ENCODE peak calls at places on chromosomes 7 and 10, in four cellular contexts. P is K562, S is mesendoderm, V is stomach. E is an unnamed sample.

GRCh38 chr7:18086165-18087030 is 58.8 kb upstream of the PRPS1L1 start:
- DNase-seq in S (peak), P (peak), V (no peak), E (no peak)

GRCh38 chr10:93461124-93461806 is 20.9 kb downstream of the MYOF start:
- DNase-seq in P (no peak), S (no peak), V (no peak), E (no peak)

GRCh38 chr7:33155811-33156210 is 26.4 kb downstream of the BBS9 start:
- DNase-seq in V (no peak), S (no peak), P (no peak), E (no peak)

GRCh38 chr7:144410441-144410840 is 6.9 kb upstream of the NOBOX start:
- DNase-seq in S (no peak), V (no peak), P (no peak), E (no peak)

GRCh38 chr7:80508440-80508839 is 3.4 kb downstream of the GNAT3 start:
- DNase-seq in V (no peak), S (no peak), P (no peak), E (no peak)

GRCh38 chr7:157276091-157276561 is 60.7 kb upstream of the DNAJB6 start:
- DNase-seq in V (no peak), S (no peak), P (peak), E (no peak)

GRCh38 chr7:135512135-135512887 is 2.4 kb upstream of the CNOT4 start:
- DNase-seq in P (peak), V (no peak), S (peak), E (peak)

GRCh38 chr7:55557666-55558188 is 14.6 kb downstream of the VOPP1 start:
- DNase-seq in P (no peak), S (peak), V (no peak), E (no peak)

GRCh38 chr10:96642973-96643372 is 56.2 kb upstream of the TM9SF3 start:
- DNase-seq in P (peak), S (peak), V (peak), E (peak)

GRCh38 chr10:68816796-68817412 is 10.4 kb upstream of the STOX1 start:
- DNase-seq in P (no peak), S (no peak), V (no peak), E (no peak)

GRCh38 chr10:4816966-4817365 is 9.0 kb upstream of the AKR1E2 start:
- DNase-seq in V (no peak), P (no peak), S (peak), E (no peak)

GRCh38 chr7:2930310-2931033 is 86.4 kb upstream of the GNA12 start:
- DNase-seq in P (no peak), V (no peak), S (no peak), E (no peak)

GRCh38 chr7:74033372-74034311 is 5.7 kb downstream of the ELN start:
- DNase-seq in V (peak), P (peak), S (no peak), E (no peak)

DNA sequence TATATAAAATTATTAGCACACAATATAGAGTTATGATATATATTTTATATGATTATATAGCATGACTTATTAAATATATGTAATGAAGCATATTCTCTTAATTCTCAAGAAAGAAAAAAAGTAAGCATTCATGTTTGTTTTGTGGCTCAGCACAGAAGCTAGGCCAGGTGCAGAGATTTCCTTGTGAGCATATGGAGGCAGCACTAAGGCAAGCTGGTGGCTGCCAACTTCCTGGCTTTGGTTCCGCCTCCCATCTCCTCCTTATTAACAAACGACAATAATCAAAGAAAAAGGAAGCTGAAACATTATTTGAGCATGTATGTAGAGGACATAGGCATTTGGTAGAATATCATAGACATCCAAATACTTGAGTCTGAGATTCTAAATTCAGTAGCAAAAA is 130.3 kb downstream of the ST7 start:
- DNase-seq in S (no peak), V (peak), P (no peak), E (no peak)
- H3K27ac ChIP-seq in S (no peak), V (no peak), P (no peak), E (no peak)

GRCh38 chr10:77510695-77511094 is 126.9 kb downstream of the KCNMA1 start:
- DNase-seq in S (no peak), V (no peak), P (no peak), E (no peak)

GRCh38 chr10:77510294-77510693 is 127.3 kb downstream of the KCNMA1 start:
- DNase-seq in P (no peak), V (no peak), S (no peak), E (no peak)

GRCh38 chr10:77512219-77512578 is 125.4 kb downstream of the KCNMA1 start:
- DNase-seq in S (no peak), P (no peak), V (no peak), E (no peak)

GRCh38 chr10:77513220-77513619 is 124.4 kb downstream of the KCNMA1 start:
- DNase-seq in V (no peak), S (no peak), P (no peak), E (no peak)

GRCh38 chr10:77511498-77512218 is 126.0 kb downstream of the KCNMA1 start:
- DNase-seq in V (no peak), S (peak), P (no peak), E (no peak)
- H3K27ac ChIP-seq in V (no peak), S (no peak), P (no peak), E (no peak)

DNA sequence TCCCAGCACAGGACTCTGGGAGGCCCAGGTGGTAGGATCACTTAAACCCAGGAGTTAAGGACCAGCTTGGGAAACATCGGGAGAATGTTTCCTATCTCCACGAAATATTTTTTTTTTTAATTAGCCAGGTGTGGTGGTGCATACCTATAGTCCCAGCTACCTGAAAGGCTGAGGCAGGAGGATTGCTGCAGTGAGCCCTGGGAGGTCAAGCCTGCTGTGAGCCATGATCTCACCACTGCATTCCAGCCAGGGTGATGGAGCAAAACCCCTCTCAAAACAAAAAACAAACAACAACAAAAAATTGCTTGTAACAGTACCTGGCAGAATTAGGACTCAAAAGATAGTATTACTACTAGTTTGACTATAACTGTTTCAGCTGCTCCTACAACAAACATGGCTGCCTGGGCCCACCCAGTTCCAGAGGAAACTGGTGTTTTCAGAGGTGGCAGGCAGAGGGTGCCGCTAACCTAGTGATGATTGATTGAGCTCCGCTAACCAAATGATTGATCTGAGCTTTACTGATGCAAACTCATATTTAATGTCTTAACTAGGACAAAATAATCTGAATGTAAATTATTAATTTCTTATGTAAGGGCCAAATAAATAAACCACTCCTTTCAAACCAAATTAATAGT is 57.0 kb downstream of the AP3M1 start:
- DNase-seq in P (no peak), S (no peak), V (no peak), E (no peak)
- H3K27ac ChIP-seq in P (no peak), S (no peak), V (no peak), E (no peak)

DNA sequence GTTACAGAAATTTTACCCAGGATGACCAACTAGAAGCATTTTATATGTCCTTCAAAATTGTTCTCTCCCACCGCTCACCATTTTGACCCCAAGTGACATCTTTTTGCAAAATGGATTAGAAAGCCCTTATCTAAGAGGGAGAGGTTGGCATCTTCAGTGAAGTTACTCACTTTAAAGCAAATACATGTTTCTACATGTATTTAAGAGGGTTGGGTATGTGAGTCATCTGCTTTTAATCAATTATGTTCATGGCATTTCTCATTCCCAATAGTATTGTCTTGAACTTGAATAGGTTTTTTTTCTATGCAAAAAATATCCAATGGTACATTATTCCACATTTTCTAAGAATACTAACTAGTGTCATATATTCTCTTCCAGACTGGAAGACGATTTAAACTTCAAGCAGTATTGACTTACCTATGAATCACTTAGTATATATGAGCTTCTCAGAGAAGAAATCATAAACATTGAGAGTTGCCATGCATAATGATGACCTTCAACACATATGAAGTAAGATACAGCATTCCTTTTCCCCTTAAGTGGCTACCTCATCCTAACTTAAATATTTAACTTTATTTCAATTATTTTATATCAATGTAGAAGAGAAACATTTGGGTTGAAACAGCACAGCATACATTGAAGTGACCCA is 132.8 kb downstream of the POLR1F start:
- DNase-seq in S (no peak), P (no peak), V (no peak), E (no peak)
- H3K27ac ChIP-seq in S (no peak), P (no peak), V (no peak), E (no peak)

GRCh38 chr7:20407585-20408466 is 77.1 kb downstream of the ITGB8 start:
- DNase-seq in P (no peak), S (peak), V (peak), E (no peak)
- H3K27ac ChIP-seq in P (no peak), S (no peak), V (peak), E (no peak)